ENCODE peak calls at places on chromosome 11, in four cellular contexts. U is ureter; Z is activated T-helper 9 cell treated with anti-CD3 and anti-CD28 coated beads, Interleukin-2, amount 50 U/mL, for 16 hours; P is HEK293T. R is an unnamed sample.

GRCh38 chr11:44538375-44539054 is 26.9 kb upstream of the CD82 start:
- DNase-seq in U (peak), Z (peak), P (peak), R (no peak)

GRCh38 chr11:74048993-74049392 is 40.1 kb upstream of the UCP3 start:
- DNase-seq in Z (no peak), P (no peak), U (no peak), R (no peak)

GRCh38 chr11:126476977-126477376 is 121.5 kb downstream of the ST3GAL4 start:
- DNase-seq in U (no peak), Z (no peak), P (no peak), R (no peak)

GRCh38 chr11:44427432-44427831 is 117.5 kb upstream of the ALX4 start:
- DNase-seq in P (peak), U (no peak), Z (no peak), R (no peak)

GRCh38 chr11:104490182-104490581 is 326.2 kb upstream of the PDGFD start:
- DNase-seq in P (no peak), U (no peak), Z (no peak), R (no peak)

GRCh38 chr11:67572747-67573419 is 10.7 kb upstream of the GSTP1 start:
- DNase-seq in U (no peak), Z (peak), P (no peak), R (no peak)

GRCh38 chr11:469684-470667 is 19.9 kb downstream of the PTDSS2 start:
- DNase-seq in Z (no peak), P (no peak), U (no peak), R (no peak)

GRCh38 chr11:62556872-62557631 is 10.4 kb upstream of the AHNAK start:
- DNase-seq in U (peak), Z (no peak), P (no peak), R (no peak)

GRCh38 chr11:93403930-93404329 is 73.4 kb downstream of the DEUP1 start:
- DNase-seq in P (no peak), U (no peak), Z (no peak), R (no peak)

GRCh38 chr11:3803726-3804510 is 4.4 kb upstream of the PGAP2 start:
- DNase-seq in U (no peak), Z (no peak), P (no peak), R (no peak)

GRCh38 chr11:45665206-45665932 is at the start of gene CHST1:
- DNase-seq in P (peak), Z (no peak), U (no peak), R (no peak)

GRCh38 chr11:46649180-46649738 is 31.9 kb downstream of the ATG13 start:
- DNase-seq in P (no peak), Z (no peak), U (peak), R (no peak)

GRCh38 chr11:101880208-101880607 is 34.6 kb upstream of the CEP126 start:
- DNase-seq in Z (no peak), P (peak), U (no peak), R (no peak)

GRCh38 chr11:11349870-11350325 is 3.2 kb downstream of the CSNK2A3 start:
- DNase-seq in P (no peak), U (no peak), Z (no peak), R (no peak)

GRCh38 chr11:104124979-104125378 is 39.0 kb downstream of the PDGFD start:
- DNase-seq in P (no peak), U (no peak), Z (no peak), R (no peak)

GRCh38 chr11:121890377-121890776 is 225.6 kb downstream of the BLID start:
- DNase-seq in P (no peak), U (no peak), Z (no peak), R (no peak)

GRCh38 chr11:72098741-72099140 is 4.4 kb downstream of the LAMTOR1 start:
- DNase-seq in U (no peak), P (no peak), Z (no peak), R (no peak)

GRCh38 chr11:134727204-134727603 is 315.2 kb upstream of the B3GAT1 start:
- DNase-seq in P (peak), U (no peak), Z (no peak), R (no peak)

GRCh38 chr11:130181295-130182272 is 22.0 kb downstream of the ST14 start:
- DNase-seq in U (no peak), P (no peak), Z (no peak), R (no peak)

GRCh38 chr11:2926611-2927492 is 2.4 kb downstream of the PHLDA2 start:
- DNase-seq in P (no peak), U (no peak), Z (no peak), R (no peak)

GRCh38 chr11:59212744-59213573 is at the start of gene MPEG1:
- DNase-seq in P (no peak), U (no peak), Z (no peak), R (no peak)

GRCh38 chr11:29025001-29025400 is 916.8 kb downstream of the METTL15 start:
- DNase-seq in Z (no peak), U (no peak), P (no peak), R (no peak)

GRCh38 chr11:60960405-60960804 is 8.4 kb upstream of the SLC15A3 start:
- DNase-seq in Z (no peak), P (no peak), U (no peak), R (no peak)

GRCh38 chr11:68358416-68358815 is 46.0 kb downstream of the LRP5 start:
- DNase-seq in P (no peak), U (no peak), Z (no peak), R (no peak)

GRCh38 chr11:2483426-2483825 is 38.6 kb downstream of the KCNQ1 start:
- DNase-seq in P (peak), U (peak), Z (no peak), R (no peak)

GRCh38 chr11:91978747-91979146 is 245.9 kb upstream of the FAT3 start:
- DNase-seq in P (no peak), U (no peak), Z (no peak), R (no peak)

GRCh38 chr11:115803341-115803740 is 299.1 kb upstream of the CADM1 start:
- DNase-seq in Z (no peak), P (no peak), U (no peak), R (peak)